ENCODE peak calls at places on chromosomes 1 and 21, in seven cellular contexts. L is heart left ventricle, N is heart right ventricle, T is neural progenitor cell, E is adrenal gland, O is H9, K is A549. V is an unnamed sample.

GRCh38 chr1:24679725-24680124 is 36.6 kb downstream of the SRRM1 start:
- DNase-seq in T (no peak), K (no peak), N (no peak), L (no peak), O (no peak), E (no peak), V (no peak)

GRCh38 chr1:89273324-89273778 is 691 bp upstream of the GBP5 start:
- DNase-seq in E (no peak), T (no peak), L (no peak), N (peak; percentile 10), K (no peak), O (no peak), V (no peak)

GRCh38 chr1:108570128-108570527 is 10.2 kb downstream of the EEIG2 start:
- DNase-seq in E (no peak), K (peak; percentile 32), N (no peak), O (peak; percentile 36), T (peak; percentile 33), L (no peak), V (no peak)

GRCh38 chr1:65429078-65429477 is 8.6 kb downstream of the LEPR start:
- DNase-seq in L (no peak), T (peak; percentile 40), K (no peak), N (no peak), O (no peak), E (no peak), V (no peak)

GRCh38 chr1:55938376-55938850 is 641.0 kb downstream of the PLPP3 start:
- DNase-seq in K (no peak), T (no peak), N (peak; percentile 44), O (no peak), E (no peak), L (peak; percentile 64), V (no peak)

GRCh38 chr1:64171797-64172281 is 31.6 kb upstream of the UBE2U start:
- DNase-seq in O (no peak), E (no peak), N (no peak), T (no peak), K (peak; percentile 20), L (no peak), V (no peak)

GRCh38 chr1:192316692-192317091 is at the start of gene RGS21:
- DNase-seq in O (no peak), L (no peak), N (no peak), K (no peak), E (no peak), T (no peak), V (no peak)

GRCh38 chr1:14366361-14367018 is 232.0 kb upstream of the KAZN start:
- DNase-seq in N (peak; percentile 50), O (peak; percentile 66), T (peak; percentile 60), L (peak; percentile 51), K (no peak), E (no peak), V (no peak)

GRCh38 chr1:150528997-150529396 is 13.4 kb downstream of the FALEC start:
- DNase-seq in T (no peak), O (no peak), N (no peak), K (no peak), L (no peak), E (no peak), V (no peak)

GRCh38 chr1:64043976-64044375 is 159.4 kb upstream of the UBE2U start:
- DNase-seq in T (peak; percentile 45), O (no peak), K (no peak), E (no peak), L (no peak), N (no peak), V (no peak)

GRCh38 chr1:216616425-216616824 is 106.8 kb downstream of the ESRRG start:
- DNase-seq in K (no peak), T (no peak), N (no peak), O (no peak), E (no peak), L (no peak), V (no peak)

GRCh38 chr1:33986389-33987095 is 122.7 kb downstream of the HMGB4 start:
- DNase-seq in N (peak; percentile 61), T (no peak), L (peak; percentile 75), O (no peak), E (peak; percentile 62), K (no peak), V (no peak)

GRCh38 chr21:33011462-33011861 is 14.3 kb upstream of the OLIG2 start:
- DNase-seq in T (no peak), L (no peak), N (no peak), O (no peak), E (no peak), K (peak; percentile 76), V (no peak)

GRCh38 chr1:26358411-26359384 is 4.8 kb upstream of the CRYBG2 start:
- DNase-seq in T (no peak), E (no peak), N (no peak), L (no peak), K (peak; percentile 60), O (peak; percentile 60), V (no peak)

GRCh38 chr1:151721788-151722510 is 627 bp downstream of the RIIAD1 start:
- DNase-seq in E (no peak), T (no peak), K (no peak), O (no peak), L (no peak), N (no peak), V (no peak)

GRCh38 chr1:53308512-53308911 is 19.4 kb downstream of the LRP8 start:
- DNase-seq in T (no peak), K (no peak), N (no peak), O (no peak), L (no peak), E (no peak), V (no peak)

GRCh38 chr1:112698366-112699310 is 8.3 kb downstream of the RHOC start:
- DNase-seq in K (no peak), O (no peak), T (no peak), E (peak; percentile 77), L (peak; percentile 71), N (peak; percentile 67), V (peak; percentile 88)

GRCh38 chr1:43229831-43230780 is 39.7 kb upstream of the TMEM125 start:
- DNase-seq in L (no peak), O (no peak), T (peak; percentile 45), E (no peak), K (no peak), N (no peak), V (no peak)

DNA sequence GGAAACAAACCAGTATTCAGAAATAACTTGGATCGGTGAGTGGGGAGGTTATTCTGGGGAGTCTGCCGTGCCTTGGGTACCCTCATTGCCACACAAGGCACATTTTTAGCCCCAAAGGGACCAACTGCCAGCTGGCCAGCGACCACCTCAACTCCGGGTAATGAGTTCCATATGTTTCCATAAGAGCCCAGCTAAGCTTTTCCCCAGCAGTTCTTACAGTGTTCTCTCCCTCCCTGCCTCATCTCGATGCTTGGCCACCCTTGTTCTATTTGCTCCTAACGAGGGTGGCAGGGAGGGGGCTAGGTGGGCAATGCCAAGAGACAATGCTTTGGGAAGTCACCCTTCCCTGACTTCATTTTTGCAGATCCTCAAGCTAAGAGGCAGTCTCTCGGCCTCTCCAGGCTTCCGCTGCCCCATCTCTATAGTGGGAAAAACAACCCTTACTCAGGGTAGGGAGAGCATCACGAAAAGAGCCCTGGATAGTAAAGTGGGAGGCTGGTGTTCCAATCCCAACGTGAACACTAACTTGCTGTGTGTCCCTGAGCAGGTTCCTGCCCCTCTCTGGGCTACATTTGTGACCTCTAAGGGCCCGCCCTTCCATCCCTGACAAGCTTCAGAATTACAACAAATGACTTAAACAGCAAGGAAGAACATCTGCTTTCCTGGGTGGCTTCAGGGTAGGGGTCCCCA is 6.0 kb downstream of the ID3 start:
- DNase-seq in K (no peak), O (peak; percentile 17), N (no peak), L (no peak), E (no peak), T (no peak), V (no peak)
- H3K4me1 ChIP-seq in K (peaks cover 50% of the 10 kb centered on the region), O (peaks cover 2% of the 10 kb centered on the region), N (peaks cover 48% of the 10 kb centered on the region), L (peaks cover 13% of the 10 kb centered on the region), E (peaks cover 19% of the 10 kb centered on the region), T (peaks cover 51% of the 10 kb centered on the region), V (peaks cover 14% of the 10 kb centered on the region)

DNA sequence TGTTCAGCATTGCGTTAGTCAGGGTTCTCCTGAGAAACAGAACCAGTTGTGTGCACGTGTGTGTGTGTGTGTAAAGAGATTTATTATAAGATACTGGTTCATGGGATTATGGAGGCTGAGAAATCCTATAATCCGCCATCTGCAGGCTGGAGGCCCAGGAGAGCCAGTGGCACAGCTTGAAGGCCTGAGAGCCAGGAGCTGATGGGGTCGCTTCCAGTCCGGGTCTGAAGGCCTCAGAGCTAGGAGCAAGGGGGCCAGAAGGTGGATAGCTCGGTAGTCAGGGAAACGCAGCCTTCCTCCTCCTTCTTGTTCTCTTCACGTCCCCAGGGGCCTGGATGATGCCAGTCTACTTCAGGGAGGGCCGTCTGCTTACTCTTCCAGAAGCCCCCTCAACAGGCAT is 37.7 kb downstream of the FAAP20 start:
- DNase-seq in K (no peak), O (no peak), T (no peak), N (no peak), E (no peak), L (no peak), V (no peak)
- TF ChIP-seq CTCF in K (no peak), O (no peak), T (no peak), N (no peak), E (no peak), L (no peak), V (no peak)

GRCh38 chr1:41380195-41380594 is 19.0 kb downstream of the FOXO6 start:
- DNase-seq in N (no peak), K (no peak), T (no peak), E (no peak), O (no peak), L (no peak), V (no peak)
- H3K27ac ChIP-seq in N (no peak overlapping the region), K (no peak overlapping the region), T (no peak overlapping the region), E (no peak overlapping the region), O (no peak overlapping the region), L (no peak overlapping the region), V (no peak overlapping the region)

GRCh38 chr1:207315435-207315834 is 6.0 kb upstream of the CD55 start:
- DNase-seq in T (no peak), O (no peak), L (no peak), E (no peak), N (no peak), K (no peak), V (no peak)

GRCh38 chr1:207316141-207316540 is 5.3 kb upstream of the CD55 start:
- DNase-seq in E (no peak), T (no peak), L (no peak), O (no peak), N (no peak), K (no peak), V (peak; percentile 72)

GRCh38 chr1:207313131-207313530 is 8.3 kb upstream of the CD55 start:
- DNase-seq in N (no peak), T (no peak), E (no peak), O (no peak), L (no peak), K (no peak), V (no peak)

GRCh38 chr1:207316622-207317510 is 4.6 kb upstream of the CD55 start:
- DNase-seq in O (peak; percentile 43), N (no peak), E (no peak), L (peak; percentile 42), K (no peak), T (no peak), V (no peak)

DNA sequence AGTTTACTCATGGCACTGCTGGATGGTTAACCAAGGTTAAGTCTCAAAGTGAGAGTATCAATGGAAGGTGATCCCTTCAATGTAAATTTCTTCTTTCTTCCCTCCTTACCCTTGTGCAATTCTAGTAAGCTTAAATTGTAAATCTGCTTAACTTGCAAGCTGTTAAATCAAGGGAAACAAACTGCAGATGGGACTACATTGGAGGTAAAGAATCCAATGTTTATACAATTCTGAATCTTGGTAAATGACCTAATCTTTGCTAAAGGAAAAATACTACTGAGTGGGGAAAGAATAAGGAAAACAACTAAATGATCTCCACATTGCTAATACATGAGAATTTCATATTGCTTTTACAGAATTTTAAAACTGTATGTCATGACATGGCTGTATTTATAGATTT is 6.6 kb upstream of the CD55 start:
- DNase-seq in O (no peak), N (no peak), E (no peak), L (no peak), K (no peak), T (no peak), V (no peak)
- H3K4me1 ChIP-seq in O (no peaks in the 10 kb centered on the region), N (peaks cover 15% of the 10 kb centered on the region), E (peaks cover 58% of the 10 kb centered on the region), L (no peaks in the 10 kb centered on the region), K (peaks cover 30% of the 10 kb centered on the region), T (no peaks in the 10 kb centered on the region), V (peaks cover 16% of the 10 kb centered on the region)